ENCODE peak calls at places on chromosomes 6 and 20, in four cellular contexts. One of them, this sample, is unnamed. For H3K36me3, the result is how much of the 10 kb centered on the place peaks cover.

GRCh38 chr20:43825635-43826034 is 89.0 kb upstream of the TOX2 start:
- DNase-seq in fibroblast of lung: no peak
- DNase-seq in left ventricle myocardium inferior: no peak
- DNase-seq in ovary: no peak
- DNase-seq in this sample: no peak

GRCh38 chr6:127118505-127119360 is at the start of gene RSPO3:
- DNase-seq in fibroblast of lung: peak
- DNase-seq in left ventricle myocardium inferior: no peak
- DNase-seq in ovary: no peak
- DNase-seq in this sample: no peak

GRCh38 chr20:37270586-37271420 is 9.2 kb upstream of the GHRH start:
- DNase-seq in fibroblast of lung: peak
- DNase-seq in left ventricle myocardium inferior: no peak
- DNase-seq in ovary: no peak
- DNase-seq in this sample: no peak

GRCh38 chr6:98844244-98845161 is 10.1 kb downstream of the POU3F2 start:
- DNase-seq in fibroblast of lung: no peak
- DNase-seq in left ventricle myocardium inferior: no peak
- DNase-seq in ovary: no peak
- DNase-seq in this sample: no peak

GRCh38 chr6:38012573-38012972 is 193.0 kb downstream of the ZFAND3 start:
- DNase-seq in fibroblast of lung: peak
- DNase-seq in left ventricle myocardium inferior: no peak
- DNase-seq in ovary: no peak
- DNase-seq in this sample: no peak

GRCh38 chr6:133951881-133952814 is 876 bp upstream of the TBPL1 start:
- DNase-seq in fibroblast of lung: peak
- DNase-seq in left ventricle myocardium inferior: peak
- DNase-seq in ovary: peak
- DNase-seq in this sample: no peak

GRCh38 chr6:149026530-149026942 is 279.7 kb downstream of the UST start:
- DNase-seq in fibroblast of lung: peak
- DNase-seq in left ventricle myocardium inferior: no peak
- DNase-seq in ovary: no peak
- DNase-seq in this sample: no peak

GRCh38 chr6:154891901-154892300 is 103.2 kb upstream of the TIAM2 start:
- DNase-seq in fibroblast of lung: no peak
- DNase-seq in left ventricle myocardium inferior: no peak
- DNase-seq in ovary: no peak
- DNase-seq in this sample: no peak

GRCh38 chr6:34680802-34681515 is 15.6 kb downstream of the ILRUN start:
- DNase-seq in fibroblast of lung: peak
- DNase-seq in left ventricle myocardium inferior: no peak
- DNase-seq in ovary: no peak
- DNase-seq in this sample: no peak

GRCh38 chr6:18269253-18269652 is 4.9 kb upstream of the DEK start:
- DNase-seq in fibroblast of lung: peak
- DNase-seq in left ventricle myocardium inferior: no peak
- DNase-seq in ovary: no peak
- DNase-seq in this sample: no peak

GRCh38 chr6:29964904-29965872 is 22.9 kb downstream of the HLA-A start:
- DNase-seq in fibroblast of lung: peak
- DNase-seq in left ventricle myocardium inferior: peak
- DNase-seq in ovary: peak
- DNase-seq in this sample: no peak

GRCh38 chr6:135540207-135540877 is 42.8 kb upstream of the AHI1 start:
- DNase-seq in fibroblast of lung: peak
- DNase-seq in left ventricle myocardium inferior: no peak
- DNase-seq in ovary: no peak
- DNase-seq in this sample: no peak

GRCh38 chr20:53859684-53860083 is 210.7 kb downstream of the BCAS1 start:
- DNase-seq in fibroblast of lung: peak
- DNase-seq in left ventricle myocardium inferior: peak
- DNase-seq in ovary: no peak
- DNase-seq in this sample: no peak

GRCh38 chr6:44050872-44051421 is 76.3 kb downstream of the MRPL14 start:
- DNase-seq in fibroblast of lung: no peak
- DNase-seq in left ventricle myocardium inferior: no peak
- DNase-seq in ovary: no peak
- DNase-seq in this sample: no peak

GRCh38 chr6:44049163-44049988 is 77.9 kb downstream of the MRPL14 start:
- DNase-seq in fibroblast of lung: peak
- DNase-seq in left ventricle myocardium inferior: no peak
- DNase-seq in ovary: no peak
- DNase-seq in this sample: no peak

GRCh38 chr6:44051516-44051915 is 75.7 kb downstream of the MRPL14 start:
- DNase-seq in fibroblast of lung: peak
- DNase-seq in left ventricle myocardium inferior: no peak
- DNase-seq in ovary: no peak
- DNase-seq in this sample: no peak

GRCh38 chr6:44048277-44048676 is 79.0 kb downstream of the MRPL14 start:
- DNase-seq in fibroblast of lung: no peak
- DNase-seq in left ventricle myocardium inferior: no peak
- DNase-seq in ovary: no peak
- DNase-seq in this sample: no peak

GRCh38 chr6:44049989-44050871 is 77.0 kb downstream of the MRPL14 start:
- DNase-seq in fibroblast of lung: peak
- DNase-seq in left ventricle myocardium inferior: no peak
- DNase-seq in ovary: no peak
- DNase-seq in this sample: no peak
- H3K27ac ChIP-seq in fibroblast of lung: peak
- H3K27ac ChIP-seq in left ventricle myocardium inferior: peak
- H3K27ac ChIP-seq in ovary: no peak
- H3K27ac ChIP-seq in this sample: peak

GRCh38 chr20:46648903-46649649 is 2.2 kb downstream of the SLC13A3 start:
- DNase-seq in fibroblast of lung: no peak
- DNase-seq in left ventricle myocardium inferior: no peak
- DNase-seq in ovary: no peak
- DNase-seq in this sample: peak
- TF ChIP-seq CTCF in fibroblast of lung: no peak
- TF ChIP-seq CTCF in left ventricle myocardium inferior: no peak
- TF ChIP-seq CTCF in ovary: no peak
- TF ChIP-seq CTCF in this sample: no peak

DNA sequence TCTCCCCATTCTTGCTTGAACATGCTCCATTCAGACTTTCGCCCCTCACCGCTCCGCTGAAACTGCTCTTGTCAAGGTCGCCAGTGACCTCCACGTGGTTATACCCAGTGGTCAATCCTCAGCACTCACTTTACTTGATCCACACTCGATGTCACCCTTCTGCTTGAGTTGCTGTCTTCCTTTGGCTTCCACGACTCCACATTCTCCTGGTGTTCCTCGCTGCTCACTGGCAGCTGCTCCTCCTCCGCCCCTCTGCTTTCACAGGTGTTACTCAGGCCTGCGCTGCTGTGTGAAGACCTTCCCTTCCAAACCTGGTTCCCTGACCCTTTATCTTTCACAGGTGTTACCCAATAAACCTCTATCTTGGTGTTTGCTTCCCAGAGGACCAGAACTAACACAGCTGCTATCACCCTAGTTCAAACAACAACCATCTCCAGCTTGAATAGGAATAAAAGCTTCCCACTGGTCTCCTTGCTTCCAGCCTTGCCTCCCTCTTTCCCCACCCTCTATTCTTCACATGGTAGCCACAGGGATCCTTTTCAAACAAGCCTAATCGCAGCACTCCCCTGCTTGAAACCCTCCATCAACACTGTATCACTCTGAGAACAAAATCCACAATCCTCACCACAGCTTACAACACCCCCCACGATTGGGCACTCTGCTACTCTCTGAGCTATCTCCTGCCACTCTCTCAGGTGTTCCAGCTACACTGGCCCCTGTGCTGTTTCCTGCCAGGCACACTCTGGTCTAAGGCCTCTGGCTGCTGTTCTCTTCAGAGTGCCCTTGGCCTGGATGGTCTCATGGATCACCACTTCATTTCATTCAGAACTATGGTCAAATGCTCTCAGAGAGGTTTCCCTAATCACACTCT is 10.7 kb downstream of the PPIL1 start:
- DNase-seq in fibroblast of lung: no peak
- DNase-seq in left ventricle myocardium inferior: no peak
- DNase-seq in ovary: no peak
- DNase-seq in this sample: no peak
- H3K36me3 ChIP-seq in fibroblast of lung: under half
- H3K36me3 ChIP-seq in left ventricle myocardium inferior: under half
- H3K36me3 ChIP-seq in ovary: under half
- H3K36me3 ChIP-seq in this sample: under half

DNA sequence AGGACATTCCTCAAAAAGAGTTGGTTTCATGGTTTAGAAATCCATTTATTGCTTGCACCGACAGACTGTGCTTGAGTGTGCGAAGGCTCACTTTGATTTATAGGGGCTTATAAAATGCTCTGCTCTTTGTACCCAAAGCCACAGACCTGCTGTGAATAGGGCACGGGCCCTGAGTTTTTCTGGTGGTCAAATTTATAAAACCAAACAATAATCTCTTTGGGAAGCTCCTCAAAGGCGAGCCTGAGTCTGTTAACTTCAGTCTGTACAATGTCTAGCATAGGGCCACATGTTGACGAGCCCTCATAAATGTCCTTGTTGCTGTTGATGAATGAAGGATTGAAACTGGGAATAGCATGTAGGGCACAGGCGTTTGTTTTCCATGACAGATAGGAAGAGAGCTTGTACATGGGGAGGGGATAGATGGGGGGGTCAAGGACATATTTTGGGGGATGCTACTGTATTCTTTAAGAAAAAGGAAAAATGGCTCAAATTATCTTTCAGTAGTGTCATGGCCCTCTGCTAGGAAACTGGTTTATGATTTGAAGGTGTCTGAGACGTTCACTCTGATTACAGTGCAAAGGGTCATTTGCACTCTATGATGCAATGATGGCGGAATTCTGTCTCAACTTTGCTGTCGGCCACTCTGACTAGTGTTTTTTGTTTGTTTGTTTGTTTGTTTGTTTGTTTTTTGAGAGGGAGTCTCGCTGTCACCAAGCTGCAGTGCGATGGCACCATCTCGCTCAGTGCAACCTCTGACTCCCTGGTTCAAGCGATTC is 179.8 kb downstream of the SOX4 start:
- DNase-seq in fibroblast of lung: no peak
- DNase-seq in left ventricle myocardium inferior: no peak
- DNase-seq in ovary: no peak
- DNase-seq in this sample: no peak
- H3K27ac ChIP-seq in fibroblast of lung: no peak
- H3K27ac ChIP-seq in left ventricle myocardium inferior: no peak
- H3K27ac ChIP-seq in ovary: no peak
- H3K27ac ChIP-seq in this sample: no peak

DNA sequence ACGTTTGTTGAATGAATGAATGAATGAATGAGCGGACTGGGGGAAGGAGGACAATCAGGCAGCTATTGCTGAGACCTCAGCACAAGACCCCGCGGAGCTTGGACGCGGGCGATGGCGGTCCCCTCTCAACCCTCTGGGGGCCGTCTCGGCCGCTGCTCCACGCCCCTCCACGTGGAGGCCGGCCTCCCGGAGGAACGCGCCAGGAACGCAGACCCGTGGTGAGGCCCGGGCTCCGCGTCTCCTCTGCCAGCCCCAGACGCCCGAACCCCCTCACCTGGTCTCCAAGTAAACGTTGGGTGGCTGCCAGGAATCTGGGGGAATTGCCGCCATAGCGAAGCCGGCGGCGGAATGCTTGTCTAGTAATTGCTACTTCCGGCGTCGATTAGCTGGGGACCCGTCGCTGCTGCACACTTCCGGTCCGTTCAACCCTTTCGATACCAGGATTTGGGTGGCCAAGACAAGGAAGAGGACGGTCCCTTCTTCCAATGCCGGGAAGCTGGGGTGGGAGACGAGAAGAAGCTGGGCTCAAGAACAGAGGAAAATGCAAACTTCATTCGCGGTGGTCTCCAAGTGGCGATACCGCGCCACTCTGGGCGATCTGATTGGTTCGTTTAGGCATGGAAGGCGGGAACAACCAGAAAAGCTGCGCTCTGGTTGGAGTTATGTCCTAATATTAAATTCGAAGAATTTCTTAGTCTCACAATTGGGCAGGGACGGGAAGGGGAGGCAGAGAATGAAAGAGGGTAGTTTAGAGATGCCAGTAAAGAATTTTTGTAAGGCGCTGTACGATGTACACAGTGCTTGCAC is at the start of gene PPIL1:
- DNase-seq in fibroblast of lung: peak
- DNase-seq in left ventricle myocardium inferior: peak
- DNase-seq in ovary: peak
- DNase-seq in this sample: no peak
- TF ChIP-seq CTCF in fibroblast of lung: no peak
- TF ChIP-seq CTCF in left ventricle myocardium inferior: no peak
- TF ChIP-seq CTCF in ovary: no peak
- TF ChIP-seq CTCF in this sample: no peak

GRCh38 chr20:57378107-57378506 is 13.1 kb upstream of the RBM38 start:
- DNase-seq in fibroblast of lung: no peak
- DNase-seq in left ventricle myocardium inferior: no peak
- DNase-seq in ovary: no peak
- DNase-seq in this sample: no peak

GRCh38 chr20:57379263-57379647 is 11.9 kb upstream of the RBM38 start:
- DNase-seq in fibroblast of lung: no peak
- DNase-seq in left ventricle myocardium inferior: no peak
- DNase-seq in ovary: no peak
- DNase-seq in this sample: no peak

GRCh38 chr20:57377350-57377749 is 13.8 kb upstream of the RBM38 start:
- DNase-seq in fibroblast of lung: no peak
- DNase-seq in left ventricle myocardium inferior: no peak
- DNase-seq in ovary: no peak
- DNase-seq in this sample: no peak

GRCh38 chr20:57380081-57380750 is 11.0 kb upstream of the RBM38 start:
- DNase-seq in fibroblast of lung: no peak
- DNase-seq in left ventricle myocardium inferior: no peak
- DNase-seq in ovary: no peak
- DNase-seq in this sample: no peak

DNA sequence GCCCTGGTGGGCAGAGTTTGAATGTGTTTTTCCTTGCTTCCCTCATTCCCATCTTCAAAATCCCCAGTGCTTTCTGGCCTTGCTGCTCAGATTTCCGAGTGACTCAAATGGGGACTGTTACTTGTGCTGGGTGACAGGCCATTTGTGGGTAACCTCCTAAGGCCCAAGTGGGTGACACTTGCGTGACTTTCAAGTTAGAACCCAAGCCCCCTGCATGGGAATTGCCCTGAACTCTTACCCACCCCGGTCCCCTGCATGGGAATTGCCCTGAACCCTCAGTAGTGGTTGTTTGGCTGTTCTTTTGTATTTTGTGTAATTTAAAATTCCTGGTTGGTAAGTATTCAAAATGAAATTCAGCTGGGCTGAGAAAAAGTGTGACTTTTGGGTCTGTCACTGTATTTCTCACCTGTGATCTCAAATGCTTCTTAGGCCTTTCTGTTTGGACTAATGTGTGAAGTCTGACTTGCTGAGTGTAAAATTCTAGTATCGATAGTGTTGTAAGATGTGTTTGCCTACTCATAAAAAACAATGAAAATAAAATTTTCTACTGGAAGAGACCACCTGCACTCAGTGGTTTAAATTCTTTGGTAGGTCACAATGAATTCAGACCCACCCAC is 12.4 kb upstream of the RBM38 start:
- DNase-seq in fibroblast of lung: no peak
- DNase-seq in left ventricle myocardium inferior: no peak
- DNase-seq in ovary: no peak
- DNase-seq in this sample: no peak
- H3K36me3 ChIP-seq in fibroblast of lung: under half
- H3K36me3 ChIP-seq in left ventricle myocardium inferior: half or more
- H3K36me3 ChIP-seq in ovary: under half
- H3K36me3 ChIP-seq in this sample: under half

This sample was measured in vagina.